ENCODE peak calls at places on chromosome 17, in six cellular contexts. P, M, E, U, C and X are unnamed samples.

GRCh38 chr17:77886387-77886728 is 72.1 kb upstream of the TNRC6C start:
- DNase-seq in P (no peak), C (no peak), E (no peak), U (no peak), M (no peak), X (no peak)

GRCh38 chr17:28497931-28498330 is 8.2 kb upstream of the FOXN1 start:
- DNase-seq in U (peak; percentile 78), E (peak; percentile 61), M (no peak), C (no peak), P (no peak), X (no peak)

GRCh38 chr17:16988749-16989229 is 16.9 kb upstream of the TNFRSF13B start:
- DNase-seq in C (no peak), E (no peak), M (no peak), U (no peak), P (no peak), X (no peak)

GRCh38 chr17:54085934-54086333 is 263.2 kb downstream of the KIF2B start:
- DNase-seq in U (peak; percentile 74), P (no peak), C (no peak), M (no peak), E (no peak), X (no peak)

GRCh38 chr17:16915752-16916556 is 56.0 kb downstream of the TNFRSF13B start:
- DNase-seq in M (no peak), U (peak; percentile 93), C (peak; percentile 41), P (peak; percentile 16), E (peak; percentile 82), X (peak; percentile 22)

GRCh38 chr17:62824290-62825135 is 16.4 kb upstream of the MARCHF10 start:
- DNase-seq in U (peak; percentile 82), C (peak; percentile 93), M (peak; percentile 61), P (peak; percentile 95), E (no peak), X (peak; percentile 88)

GRCh38 chr17:47745037-47745380 is 12.0 kb downstream of the TBX21 start:
- DNase-seq in U (no peak), E (no peak), P (no peak), M (no peak), C (no peak), X (no peak)

GRCh38 chr17:82134101-82134500 is 36.1 kb upstream of the FASN start:
- DNase-seq in U (no peak), E (no peak), P (no peak), C (peak; percentile 76), M (no peak), X (no peak)

GRCh38 chr17:40062347-40063033 is at the start of gene THRA:
- DNase-seq in E (peak; percentile 54), C (peak; percentile 54), P (peak; percentile 23), U (peak; percentile 78), M (no peak), X (peak; percentile 23)

GRCh38 chr17:64777413-64778101 is 115.5 kb upstream of the SMURF2 start:
- DNase-seq in P (no peak), U (no peak), E (no peak), M (no peak), C (no peak), X (peak; percentile 32)

GRCh38 chr17:82900741-82901140 is 60.9 kb upstream of the ZNF750 start:
- DNase-seq in E (no peak), M (no peak), U (no peak), C (no peak), P (peak; percentile 32), X (no peak)

GRCh38 chr17:82944990-82945389 is 105.2 kb upstream of the ZNF750 start:
- DNase-seq in E (no peak), P (no peak), U (no peak), M (no peak), C (no peak), X (no peak)

GRCh38 chr17:16044484-16044883 is 44.9 kb downstream of the TTC19 start:
- DNase-seq in P (no peak), C (no peak), U (peak; percentile 67), M (no peak), E (no peak), X (no peak)

GRCh38 chr17:78644259-78644658 is 67.1 kb upstream of the DNAH17 start:
- DNase-seq in C (no peak), E (no peak), P (no peak), U (no peak), M (no peak), X (no peak)

GRCh38 chr17:52789829-52790228 is 631.3 kb upstream of the CA10 start:
- DNase-seq in M (no peak), E (no peak), U (no peak), P (no peak), C (no peak), X (no peak)

GRCh38 chr17:13046361-13046760 is 28.5 kb upstream of the ELAC2 start:
- DNase-seq in P (no peak), E (no peak), M (no peak), U (no peak), C (no peak), X (no peak)

GRCh38 chr17:34386925-34387550 is 24.0 kb upstream of the CCL1 start:
- DNase-seq in P (peak; percentile 46), U (peak; percentile 27), E (no peak), C (no peak), M (no peak), X (no peak)

GRCh38 chr17:30005709-30006320 is 64.4 kb downstream of the EFCAB5 start:
- DNase-seq in E (no peak), U (no peak), C (peak; percentile 33), P (peak; percentile 33), M (no peak), X (peak; percentile 87)

GRCh38 chr17:49358638-49359247 is 3.3 kb downstream of the ZNF652 start:
- DNase-seq in M (no peak), P (no peak), C (peak; percentile 7), E (no peak), U (peak; percentile 12), X (no peak)

GRCh38 chr17:81927145-81927652 is 336 bp downstream of the MAFG start:
- DNase-seq in M (no peak), C (no peak), E (no peak), P (no peak), U (no peak), X (no peak)

GRCh38 chr17:80183581-80184422 is 14.0 kb downstream of the CARD14 start:
- DNase-seq in C (no peak), E (no peak), U (no peak), M (no peak), P (no peak), X (no peak)

GRCh38 chr17:80187090-80187489 is 17.3 kb downstream of the CARD14 start:
- DNase-seq in C (peak; percentile 40), U (no peak), M (no peak), P (peak; percentile 39), E (no peak), X (peak; percentile 66)

GRCh38 chr17:80184423-80184714 is 14.5 kb downstream of the CARD14 start:
- DNase-seq in E (no peak), M (no peak), U (no peak), C (no peak), P (no peak), X (no peak)

GRCh38 chr17:80187493-80187892 is 17.7 kb downstream of the CARD14 start:
- DNase-seq in E (no peak), P (no peak), U (no peak), C (no peak), M (no peak), X (peak; percentile 28)

DNA sequence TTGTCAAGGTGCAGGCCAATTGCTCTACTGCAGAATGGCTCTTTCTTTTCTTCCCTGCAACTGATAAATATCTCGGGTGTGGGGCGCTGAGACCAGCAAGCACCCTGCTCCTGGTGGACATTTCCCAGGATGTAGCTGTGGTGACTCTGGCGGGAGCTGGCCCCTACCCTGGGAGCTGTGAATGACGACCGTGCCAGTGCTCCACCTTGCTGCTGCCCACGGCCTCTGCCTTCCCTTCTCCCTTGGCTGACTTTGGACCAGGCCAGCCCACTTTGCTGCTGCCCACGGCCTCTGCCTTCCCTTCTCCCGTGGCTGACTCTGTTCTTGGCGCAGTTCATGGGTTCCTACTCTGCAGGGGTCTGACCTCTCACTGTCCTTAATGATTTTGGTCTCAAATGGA is 16.1 kb downstream of the CARD14 start:
- DNase-seq in C (no peak), P (no peak), E (no peak), U (no peak), M (no peak), X (no peak)
- H3K14ac ChIP-seq in C (no peak overlapping the region), P (no peak overlapping the region), E (no peak overlapping the region), U (no peak overlapping the region), M (no peak overlapping the region), X (no peak overlapping the region)

DNA sequence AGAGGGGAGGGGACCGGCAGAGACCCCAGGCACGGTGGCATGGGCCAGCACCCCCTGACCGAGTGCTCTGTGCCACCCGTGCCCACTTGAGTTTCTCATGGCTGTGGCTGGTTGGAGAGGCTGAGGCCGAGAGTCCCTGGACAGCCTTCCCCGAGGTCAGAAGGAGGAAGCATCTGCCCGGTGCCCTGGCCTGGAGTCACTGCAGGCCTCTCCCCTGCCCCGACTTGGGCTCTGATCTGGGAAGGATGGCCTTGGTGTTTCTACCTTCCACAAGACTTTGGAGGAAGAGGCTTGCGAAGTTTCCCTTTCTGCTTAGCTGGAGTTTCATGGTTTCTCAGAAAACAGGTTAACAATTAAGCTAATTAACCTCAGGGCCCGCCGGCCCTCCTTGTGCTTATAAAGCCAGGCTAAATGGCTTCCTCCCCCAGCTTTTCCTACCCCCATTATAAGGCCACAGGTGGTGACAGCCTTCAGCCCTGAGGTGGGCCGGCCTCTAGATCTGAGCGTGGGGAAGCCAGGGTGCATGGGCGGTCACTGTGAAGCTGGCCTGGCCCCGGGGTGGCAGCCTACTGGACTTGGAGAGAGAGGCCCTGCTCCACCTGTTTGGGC is 17.3 kb downstream of the LLGL2 start:
- DNase-seq in E (no peak), P (no peak), M (no peak), U (no peak), C (no peak), X (no peak)
- H3K14ac ChIP-seq in E (no peak overlapping the region), P (no peak overlapping the region), M (no peak overlapping the region), U (no peak overlapping the region), C (no peak overlapping the region), X (no peak overlapping the region)

DNA sequence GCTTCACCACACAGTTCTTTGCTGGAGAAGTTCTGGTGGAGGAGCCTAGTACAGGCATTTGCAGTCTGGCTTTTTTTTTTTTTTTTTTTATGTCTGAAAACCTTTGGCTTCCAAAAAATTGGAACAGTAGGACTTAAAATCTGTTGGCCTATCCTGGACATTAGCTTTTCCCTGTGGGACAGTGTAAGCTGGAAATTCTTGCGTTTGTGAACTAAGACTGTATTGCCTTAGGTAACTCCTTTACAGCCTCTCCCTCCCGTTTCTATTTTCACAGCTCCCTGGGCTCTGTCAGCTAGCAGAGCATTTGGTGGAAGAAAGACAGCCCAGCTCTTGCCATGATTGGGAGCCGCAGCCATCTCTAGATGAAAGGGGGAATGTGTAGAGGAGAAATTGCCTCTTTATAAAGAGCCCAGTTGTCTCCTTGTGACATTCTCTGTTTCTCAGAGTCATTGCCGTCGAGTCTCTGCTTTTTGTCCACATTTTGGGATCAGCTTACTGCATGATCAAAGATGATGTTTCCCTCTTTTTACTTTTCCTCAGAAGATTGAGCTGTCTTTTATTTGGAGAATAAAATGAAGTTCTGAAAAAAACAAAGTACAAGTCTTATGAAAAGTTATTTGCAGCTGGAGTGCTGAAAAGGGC is 227.5 kb downstream of the SPECC1 start:
- DNase-seq in U (no peak), E (no peak), C (no peak), M (no peak), P (no peak), X (no peak)
- H3K14ac ChIP-seq in U (no peak overlapping the region), E (no peak overlapping the region), C (no peak overlapping the region), M (no peak overlapping the region), P (no peak overlapping the region), X (no peak overlapping the region)

DNA sequence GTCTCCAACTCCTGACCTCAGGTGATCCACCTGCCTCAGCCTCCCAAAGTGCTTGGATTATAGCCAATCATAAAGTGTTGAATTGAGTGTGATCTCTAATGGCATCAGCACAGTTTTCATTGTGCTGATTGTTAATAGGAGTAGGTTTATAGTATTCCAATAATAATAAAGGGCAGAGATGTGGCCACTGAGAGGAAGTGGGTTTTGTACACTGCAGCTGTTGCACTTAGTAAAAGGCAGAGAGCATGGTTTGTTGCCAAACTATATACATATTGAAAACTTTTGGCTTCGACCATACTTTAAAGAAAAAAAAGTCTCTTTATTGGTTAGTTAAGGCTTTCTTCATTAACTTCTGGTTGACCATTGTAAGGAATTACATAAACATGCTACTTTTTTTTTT is 185.9 kb downstream of the CDK5R1 start:
- DNase-seq in E (no peak), P (no peak), M (no peak), C (no peak), U (no peak), X (no peak)
- H3K14ac ChIP-seq in E (no peak overlapping the region), P (no peak overlapping the region), M (no peak overlapping the region), C (no peak overlapping the region), U (no peak overlapping the region), X (no peak overlapping the region)